ENCODE peak calls at places on chromosomes 3 and 15, in ten cellular contexts. M, V, I, L, S, K, W, F, Y and Q are unnamed samples.

GRCh38 chr3:169841171-169841570 is 28.5 kb upstream of the LRRC34 start:
- DNase-seq in I (no peak), K (no peak), V (peak; percentile 50), M (no peak), W (no peak), S (no peak), L (no peak), F (no peak), Y (no peak), Q (no peak)

GRCh38 chr15:67266870-67267269 is 12.3 kb downstream of the IQCH start:
- DNase-seq in S (no peak), L (no peak), I (no peak), Y (no peak), F (no peak), K (no peak), V (no peak), W (no peak), M (no peak), Q (no peak)

GRCh38 chr15:91099616-91100560 is at the start of gene SV2B:
- DNase-seq in Y (no peak), V (peak; percentile 20), S (peak; percentile 62), I (no peak), F (no peak), W (peak; percentile 50), K (peak; percentile 45), M (peak; percentile 20), L (no peak), Q (no peak)

GRCh38 chr15:41233367-41233771 is 2.3 kb downstream of the CHP1 start:
- DNase-seq in S (no peak), F (peak; percentile 21), Y (no peak), W (no peak), L (no peak), K (no peak), M (no peak), V (peak; percentile 80), I (no peak), Q (no peak)

GRCh38 chr3:21587894-21588293 is 163.1 kb downstream of the ZNF385D start:
- DNase-seq in I (no peak), M (no peak), L (no peak), W (no peak), V (no peak), F (no peak), K (no peak), Y (no peak), S (no peak), Q (no peak)

GRCh38 chr3:4674216-4674615 is 181.1 kb downstream of the ITPR1 start:
- DNase-seq in K (no peak), I (no peak), F (no peak), W (no peak), L (no peak), M (no peak), Y (no peak), S (no peak), V (peak; percentile 90), Q (no peak)

GRCh38 chr3:52149021-52149420 is 5.2 kb downstream of the POC1A start:
- DNase-seq in M (no peak), Y (no peak), I (no peak), S (no peak), L (no peak), F (no peak), W (no peak), K (no peak), V (no peak), Q (no peak)

GRCh38 chr3:156522673-156523072 is 32.2 kb downstream of the SSR3 start:
- DNase-seq in K (no peak), I (no peak), S (no peak), W (no peak), Y (no peak), F (no peak), M (no peak), V (no peak), L (no peak), Q (no peak)

GRCh38 chr15:44775923-44776322 is 39.6 kb downstream of the TRIM69 start:
- DNase-seq in I (no peak), V (peak; percentile 17), K (no peak), L (no peak), F (no peak), W (peak; percentile 47), M (no peak), Y (no peak), S (peak; percentile 81), Q (no peak)

GRCh38 chr3:126131881-126132750 is 48.2 kb upstream of the SLC41A3 start:
- DNase-seq in S (peak; percentile 20), F (no peak), L (peak; percentile 7), K (peak; percentile 1), Y (no peak), V (no peak), M (no peak), W (peak; percentile 34), I (no peak), Q (peak; percentile 54)

GRCh38 chr15:48992545-48992944 is 28.8 kb upstream of the SHC4 start:
- DNase-seq in W (no peak), K (no peak), S (no peak), F (no peak), Y (no peak), L (no peak), M (no peak), I (no peak), V (no peak), Q (no peak)

GRCh38 chr3:99108508-99108907 is 207.0 kb upstream of the DCBLD2 start:
- DNase-seq in W (no peak), Y (no peak), L (no peak), K (peak; percentile 3), S (no peak), I (no peak), V (peak; percentile 99), F (peak; percentile 77), M (no peak), Q (no peak)

GRCh38 chr3:112417696-112418318 is 81.5 kb downstream of the BTLA start:
- DNase-seq in L (no peak), S (no peak), V (no peak), I (no peak), W (no peak), M (no peak), Y (no peak), K (no peak), F (no peak), Q (no peak)

GRCh38 chr3:119181765-119182164 is 8.4 kb downstream of the UPK1B start:
- DNase-seq in V (peak; percentile 15), L (no peak), M (no peak), K (peak; percentile 6), S (no peak), F (no peak), W (no peak), Y (no peak), I (no peak), Q (no peak)

GRCh38 chr3:119187266-119187665 is 13.9 kb downstream of the UPK1B start:
- DNase-seq in W (no peak), V (no peak), Y (no peak), L (no peak), K (no peak), I (no peak), S (no peak), M (no peak), F (no peak), Q (no peak)

GRCh38 chr3:119184083-119184482 is 10.7 kb downstream of the UPK1B start:
- DNase-seq in W (no peak), K (no peak), V (no peak), F (no peak), I (no peak), Y (no peak), L (no peak), S (no peak), M (no peak), Q (no peak)

GRCh38 chr3:119184808-119185690 is 11.7 kb downstream of the UPK1B start:
- DNase-seq in V (peak; percentile 79), F (peak; percentile 71), I (no peak), L (no peak), K (no peak), Y (no peak), W (no peak), S (no peak), M (no peak), Q (no peak)
- H3K4me3 ChIP-seq in V (no peak overlapping the region), F (no peak overlapping the region), I (no peak overlapping the region), L (no peak overlapping the region), K (no peak overlapping the region), Y (no peak overlapping the region), W (no peak overlapping the region), S (no peak overlapping the region), M (no peak overlapping the region), Q (no peak overlapping the region)

DNA sequence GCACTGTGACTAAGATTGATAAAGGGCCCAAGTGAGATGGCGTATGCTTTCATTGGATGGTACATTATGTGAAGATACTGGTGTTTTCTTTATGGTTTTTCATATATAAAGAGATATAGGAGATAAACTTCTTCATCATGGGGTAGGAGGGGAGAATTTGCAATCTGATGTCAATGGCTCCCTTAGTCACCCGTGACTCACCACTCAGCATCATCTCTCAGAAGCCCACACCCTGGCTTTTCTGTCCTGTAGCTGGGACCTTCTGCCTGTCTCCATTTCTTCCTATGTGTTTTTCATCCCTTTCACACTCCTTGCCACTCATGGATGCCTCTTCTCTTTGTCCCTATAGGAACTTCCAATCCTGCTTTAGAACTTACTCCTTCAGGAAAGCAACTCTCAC is 114.3 kb upstream of the SEMA6D start:
- DNase-seq in Y (no peak), K (no peak), M (no peak), W (no peak), S (no peak), F (no peak), L (no peak), I (no peak), V (no peak), Q (no peak)
- H3K4me3 ChIP-seq in Y (no peak overlapping the region), K (no peak overlapping the region), M (no peak overlapping the region), W (no peak overlapping the region), S (no peak overlapping the region), F (no peak overlapping the region), L (no peak overlapping the region), I (no peak overlapping the region), V (no peak overlapping the region), Q (no peak overlapping the region)

DNA sequence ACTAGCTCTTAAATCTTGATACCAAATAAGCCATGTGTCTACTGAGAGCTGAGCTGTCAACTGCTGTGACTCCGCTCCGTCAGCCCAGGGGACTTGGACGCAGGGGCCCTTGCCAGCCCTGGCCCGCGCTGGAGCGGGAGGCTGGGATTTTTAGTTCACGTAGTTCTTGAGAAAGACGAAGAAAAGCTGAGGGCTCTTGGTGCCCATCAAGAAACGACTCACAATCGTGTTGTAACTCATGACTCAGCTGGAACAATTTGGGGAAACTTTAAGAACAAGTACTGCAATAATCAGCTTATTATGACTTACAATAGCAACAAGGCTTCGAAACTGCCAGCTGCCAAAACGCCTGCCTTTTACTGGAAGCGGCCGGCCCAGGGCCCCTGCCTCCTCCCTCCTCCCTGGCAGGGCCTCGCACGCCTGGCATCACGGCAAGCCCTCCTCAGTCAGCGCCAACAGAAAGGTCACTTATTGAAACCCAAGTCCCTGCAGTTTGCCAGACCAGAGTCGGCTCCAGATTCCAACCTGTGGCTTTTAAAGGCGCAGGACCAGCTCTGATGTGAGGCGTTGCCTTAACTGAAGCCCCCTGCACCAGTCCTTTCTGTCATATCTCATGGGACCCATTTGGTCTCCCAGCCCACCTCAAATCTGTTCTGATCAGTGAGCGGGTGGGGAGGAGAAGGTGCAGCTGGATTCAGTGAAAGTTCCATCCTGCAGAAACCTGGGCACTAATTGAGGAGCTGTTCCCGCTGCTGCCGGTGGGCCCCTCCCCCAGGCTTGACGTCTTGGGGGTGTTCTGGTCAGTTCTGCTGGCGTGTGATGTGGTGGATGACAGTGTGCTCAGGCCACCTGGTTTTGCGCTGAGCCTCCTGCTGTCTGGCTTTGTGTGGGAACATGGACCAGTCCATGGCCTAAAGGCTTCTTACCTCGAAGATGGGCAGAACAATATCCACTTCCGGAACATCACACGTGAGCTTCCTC is 60.1 kb downstream of the RGMA start:
- DNase-seq in S (peak; percentile 62), M (peak; percentile 85), Y (no peak), F (peak; percentile 26), V (peak; percentile 97), I (peak; percentile 94), L (peak; percentile 80), K (peak; percentile 88), W (peak; percentile 59), Q (peak; percentile 97)
- H3K4me3 ChIP-seq in S (no peak overlapping the region), M (no peak overlapping the region), Y (no peak overlapping the region), F (no peak overlapping the region), V (no peak overlapping the region), I (no peak overlapping the region), L (no peak overlapping the region), K (no peak overlapping the region), W (no peak overlapping the region), Q (peak overlapping the region; percentile 50)

GRCh38 chr3:43648957-43649356 is 27.1 kb upstream of the ANO10 start:
- DNase-seq in Y (no peak), M (no peak), V (no peak), K (no peak), L (no peak), W (no peak), F (no peak), S (no peak), I (no peak), Q (no peak)
- H3K4me3 ChIP-seq in Y (no peak overlapping the region), M (no peak overlapping the region), V (no peak overlapping the region), K (no peak overlapping the region), L (no peak overlapping the region), W (no peak overlapping the region), F (no peak overlapping the region), S (no peak overlapping the region), I (no peak overlapping the region), Q (no peak overlapping the region)